ENCODE peak calls at places on chromosomes 5 and 9, in four cellular contexts. M, E, X and L are unnamed samples.
A peak's percentile ranks its signal among the peaks of the same experiment; 100 is the strongest.

GRCh38 chr5:10262995-10263394 is 12.9 kb downstream of the CCT5 start:
- DNase-seq in E (no peak), X (no peak), M (no peak), L (no peak)

GRCh38 chr9:18297532-18297872 is 176.5 kb upstream of the ADAMTSL1 start:
- DNase-seq in X (no peak), M (peak; percentile 63), E (no peak), L (no peak)

GRCh38 chr9:32395483-32396216 is 11.2 kb downstream of the ACO1 start:
- DNase-seq in M (peak; percentile 7), E (no peak), X (no peak), L (peak; percentile 47)

GRCh38 chr9:14215614-14216013 is 98.3 kb downstream of the NFIB start:
- DNase-seq in E (no peak), M (no peak), X (no peak), L (no peak)

GRCh38 chr5:32193591-32193990 is 19.5 kb upstream of the GOLPH3 start:
- DNase-seq in X (peak; percentile 97), E (peak; percentile 94), M (no peak), L (peak; percentile 97)

GRCh38 chr9:112112941-112113399 is 62.1 kb downstream of the SUSD1 start:
- DNase-seq in M (peak; percentile 60), E (no peak), X (peak; percentile 53), L (peak; percentile 47)

GRCh38 chr5:76245571-76245970 is 157.5 kb upstream of the IQGAP2 start:
- DNase-seq in E (no peak), X (no peak), M (no peak), L (no peak)

GRCh38 chr5:176388003-176388340 is 426 bp downstream of the NOP16 start:
- DNase-seq in X (no peak), E (no peak), M (peak; percentile 53), L (no peak)

GRCh38 chr9:127711226-127711701 is 4.2 kb downstream of the PTRH1 start:
- DNase-seq in E (peak; percentile 51), X (no peak), M (no peak), L (no peak)

GRCh38 chr5:39164016-39164415 is 55.3 kb downstream of the FYB1 start:
- DNase-seq in X (no peak), M (peak; percentile 25), E (peak; percentile 27), L (no peak)

GRCh38 chr9:81979196-81979595 is 9.4 kb upstream of the SPATA31D1 start:
- DNase-seq in M (no peak), X (no peak), E (no peak), L (no peak)

GRCh38 chr5:9294793-9295465 is 250.9 kb downstream of the SEMA5A start:
- DNase-seq in X (no peak), E (no peak), M (peak; percentile 15), L (no peak)

GRCh38 chr9:136564379-136564988 is 18.6 kb upstream of the NOTCH1 start:
- DNase-seq in E (peak; percentile 52), M (no peak), X (peak; percentile 40), L (peak; percentile 40)

GRCh38 chr9:82490019-82490499 is 501.5 kb downstream of the SPATA31D1 start:
- DNase-seq in E (no peak), X (no peak), M (no peak), L (no peak)

GRCh38 chr9:124132671-124133147 is 121.1 kb downstream of the LHX2 start:
- DNase-seq in E (no peak), X (no peak), M (no peak), L (no peak)

GRCh38 chr9:81717747-81718077 is 28.4 kb upstream of the TLE1 start:
- DNase-seq in E (no peak), X (no peak), M (no peak), L (no peak)

GRCh38 chr5:36177715-36178556 is 26.0 kb downstream of the SKP2 start:
- DNase-seq in M (peak; percentile 30), E (no peak), X (no peak), L (no peak)

GRCh38 chr5:39584921-39585320 is 160.1 kb upstream of the DAB2 start:
- DNase-seq in M (no peak), E (no peak), X (no peak), L (no peak)